ENCODE peak calls at places on chromosomes 6 and 20, in four cellular contexts. B is fibroblast of mammary gland, Q is cardiac muscle cell, E is fibroblast of the aortic adventitia. H is an unnamed sample.

GRCh38 chr20:49343246-49343645 is 65.4 kb upstream of the ZNFX1 start:
- DNase-seq in B (no peak), Q (no peak), E (no peak), H (no peak)

GRCh38 chr6:151289399-151290007 is 49.7 kb downstream of the AKAP12 start:
- DNase-seq in B (no peak), Q (peak), E (peak), H (no peak)

GRCh38 chr20:4064118-4064962 is 49.0 kb upstream of the RNF24 start:
- DNase-seq in B (peak), Q (peak), E (peak), H (no peak)

GRCh38 chr20:41316602-41317535 is 662 bp downstream of the ZHX3 start:
- DNase-seq in B (peak), Q (peak), E (peak), H (peak)

GRCh38 chr6:7108964-7109836 is 1.4 kb downstream of the RREB1 start:
- DNase-seq in B (peak), Q (peak), E (peak), H (peak)

GRCh38 chr6:111534366-111534765 is 51.3 kb upstream of the REV3L start:
- DNase-seq in B (peak), Q (peak), E (no peak), H (no peak)

GRCh38 chr20:36240076-36240475 is 3.8 kb downstream of the AAR2 start:
- DNase-seq in B (no peak), Q (no peak), E (no peak), H (no peak)

GRCh38 chr6:154448448-154449096 is 61.9 kb downstream of the CNKSR3 start:
- DNase-seq in B (peak), Q (peak), E (peak), H (no peak)

GRCh38 chr6:87274660-87275273 is 47.6 kb upstream of the SMIM8 start:
- DNase-seq in B (peak), Q (peak), E (peak), H (no peak)

GRCh38 chr20:49668181-49668877 is 45.3 kb downstream of the B4GALT5 start:
- DNase-seq in B (no peak), Q (no peak), E (no peak), H (no peak)

GRCh38 chr20:57648878-57649616 is 28.8 kb upstream of the ZBP1 start:
- DNase-seq in B (no peak), Q (no peak), E (no peak), H (no peak)

GRCh38 chr6:42963855-42964605 is 3.5 kb downstream of the GNMT start:
- DNase-seq in B (peak), Q (peak), E (peak), H (peak)

GRCh38 chr20:15063077-15063476 is 725.7 kb upstream of the FLRT3 start:
- DNase-seq in B (no peak), Q (no peak), E (no peak), H (no peak)

GRCh38 chr6:96075826-96076225 is 60.1 kb downstream of the FUT9 start:
- DNase-seq in B (no peak), Q (no peak), E (no peak), H (no peak)

GRCh38 chr20:59322813-59323469 is 22.5 kb downstream of the EDN3 start:
- DNase-seq in B (no peak), Q (no peak), E (no peak), H (no peak)

GRCh38 chr20:19321176-19321575 is 108.7 kb downstream of the SLC24A3 start:
- DNase-seq in B (no peak), Q (no peak), E (no peak), H (no peak)

GRCh38 chr6:3163248-3163594 is 5.9 kb upstream of the TUBB2A start:
- DNase-seq in B (no peak), Q (no peak), E (peak), H (no peak)
- TF ChIP-seq CTCF in B (no peak), Q (no peak), E (no peak), H (no peak)

DNA sequence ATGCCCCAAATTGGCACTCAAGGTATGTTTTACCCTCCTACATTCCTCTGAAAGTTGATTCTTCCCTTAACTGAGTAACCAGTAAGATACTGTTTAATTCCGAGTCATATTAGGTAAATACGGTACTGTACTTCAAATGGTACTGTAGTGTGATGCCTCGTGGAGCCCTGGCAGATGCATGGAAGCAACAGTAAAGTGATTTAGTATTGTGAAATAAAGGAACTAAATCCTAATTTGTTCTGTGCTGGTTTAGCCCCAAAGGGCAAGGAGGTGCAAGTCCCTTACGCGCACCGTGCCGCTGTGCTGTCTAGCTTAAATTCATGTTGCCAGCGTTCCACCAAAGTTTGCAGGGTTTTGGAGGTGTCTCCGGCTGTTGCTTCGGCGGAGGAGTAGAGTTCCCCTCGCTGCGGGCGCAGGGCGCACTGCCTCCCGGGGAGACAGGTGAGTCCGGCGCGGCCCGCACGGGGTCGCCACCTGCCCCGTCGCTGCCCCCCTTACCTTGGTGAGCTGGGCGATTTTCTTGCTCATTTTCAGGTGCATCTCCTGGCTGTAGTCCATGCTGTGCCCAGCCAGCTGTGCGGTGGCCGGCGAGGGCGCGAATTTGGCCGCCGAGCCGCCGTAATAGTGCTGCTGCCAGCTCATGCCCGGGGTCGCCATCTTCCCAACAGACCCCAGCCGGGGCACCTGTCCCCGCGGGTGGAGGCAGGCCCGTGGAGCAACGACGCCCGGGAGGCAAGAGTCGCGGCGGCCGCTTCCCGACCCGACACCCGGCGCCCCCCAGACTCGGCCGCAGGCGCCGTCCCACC is 618 bp downstream of the FAM184A start:
- DNase-seq in B (peak), Q (peak), E (peak), H (peak)
- TF ChIP-seq CTCF in B (no peak), Q (peak), E (no peak), H (no peak)

DNA sequence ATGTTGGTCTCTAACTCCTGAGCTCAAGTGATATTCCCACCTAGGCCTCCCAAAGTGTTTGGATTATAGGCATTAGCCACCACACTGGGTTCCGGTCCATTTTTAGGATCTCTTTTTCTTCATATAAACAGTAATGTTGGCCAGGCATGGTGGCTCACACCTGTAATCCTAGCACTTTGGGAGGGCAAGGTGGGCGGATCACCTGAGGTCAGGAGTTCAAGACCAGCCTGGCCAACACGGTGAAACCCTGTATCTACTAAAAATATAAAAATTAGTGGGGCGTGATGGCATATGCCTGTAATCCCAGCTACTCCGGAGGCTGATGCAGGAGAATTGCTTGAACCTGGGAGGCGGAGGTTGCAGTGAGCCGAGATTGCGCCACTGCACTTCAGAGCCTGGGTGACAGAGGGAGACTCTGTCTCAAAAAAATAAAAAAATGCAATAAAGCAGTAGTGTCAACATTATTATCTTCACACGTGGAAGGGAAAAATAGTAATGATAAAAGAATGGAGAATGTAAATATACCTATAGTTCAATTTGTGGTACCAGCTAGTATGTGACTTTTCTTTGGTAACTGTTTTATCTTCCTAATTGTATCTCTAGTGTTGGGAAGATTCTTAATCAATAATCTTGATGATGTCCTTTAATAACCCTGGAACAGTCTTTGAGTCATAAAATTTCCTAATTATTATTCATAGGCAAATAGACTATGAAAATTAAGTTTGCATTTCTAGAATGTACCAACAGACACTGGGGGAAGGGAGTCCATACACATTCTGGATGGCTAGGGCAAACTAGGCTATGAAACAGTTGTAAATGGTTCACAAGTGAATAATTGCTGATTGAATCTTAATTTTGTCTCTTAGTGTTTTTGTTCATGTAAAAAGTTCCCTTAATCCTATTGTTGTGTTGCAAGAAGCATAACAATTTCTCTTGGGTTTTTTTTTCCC is 3.6 kb downstream of the PARD6B start:
- DNase-seq in B (no peak), Q (no peak), E (no peak), H (no peak)
- TF ChIP-seq CTCF in B (no peak), Q (no peak), E (no peak), H (no peak)

GRCh38 chr6:46655803-46656202 is 3.0 kb downstream of the SLC25A27 start:
- DNase-seq in B (no peak), Q (peak), E (no peak), H (peak)
- TF ChIP-seq CTCF in B (peak), Q (peak), E (peak), H (peak)

GRCh38 chr20:24491043-24491756 is 21.8 kb downstream of the SYNDIG1 start:
- DNase-seq in B (peak), Q (no peak), E (no peak), H (no peak)

GRCh38 chr20:24489193-24489592 is 19.8 kb downstream of the SYNDIG1 start:
- DNase-seq in B (no peak), Q (no peak), E (no peak), H (no peak)

GRCh38 chr20:24488800-24489175 is 19.4 kb downstream of the SYNDIG1 start:
- DNase-seq in B (no peak), Q (no peak), E (no peak), H (no peak)

GRCh38 chr20:24490598-24490997 is 21.2 kb downstream of the SYNDIG1 start:
- DNase-seq in B (no peak), Q (no peak), E (no peak), H (no peak)

GRCh38 chr20:24489631-24490260 is 20.3 kb downstream of the SYNDIG1 start:
- DNase-seq in B (no peak), Q (no peak), E (no peak), H (no peak)
- TF ChIP-seq CTCF in B (no peak), Q (no peak), E (no peak), H (no peak)

GRCh38 chr20:22583773-22584629 is at the start of gene FOXA2:
- DNase-seq in B (no peak), Q (no peak), E (no peak), H (no peak)

GRCh38 chr20:22581437-22582385 is 2.7 kb downstream of the FOXA2 start:
- DNase-seq in B (no peak), Q (no peak), E (no peak), H (no peak)

GRCh38 chr20:22584630-22584921 is 204 bp upstream of the FOXA2 start:
- DNase-seq in B (no peak), Q (no peak), E (no peak), H (no peak)

GRCh38 chr20:22582386-22582959 is 1.9 kb downstream of the FOXA2 start:
- DNase-seq in B (no peak), Q (no peak), E (no peak), H (peak)

DNA sequence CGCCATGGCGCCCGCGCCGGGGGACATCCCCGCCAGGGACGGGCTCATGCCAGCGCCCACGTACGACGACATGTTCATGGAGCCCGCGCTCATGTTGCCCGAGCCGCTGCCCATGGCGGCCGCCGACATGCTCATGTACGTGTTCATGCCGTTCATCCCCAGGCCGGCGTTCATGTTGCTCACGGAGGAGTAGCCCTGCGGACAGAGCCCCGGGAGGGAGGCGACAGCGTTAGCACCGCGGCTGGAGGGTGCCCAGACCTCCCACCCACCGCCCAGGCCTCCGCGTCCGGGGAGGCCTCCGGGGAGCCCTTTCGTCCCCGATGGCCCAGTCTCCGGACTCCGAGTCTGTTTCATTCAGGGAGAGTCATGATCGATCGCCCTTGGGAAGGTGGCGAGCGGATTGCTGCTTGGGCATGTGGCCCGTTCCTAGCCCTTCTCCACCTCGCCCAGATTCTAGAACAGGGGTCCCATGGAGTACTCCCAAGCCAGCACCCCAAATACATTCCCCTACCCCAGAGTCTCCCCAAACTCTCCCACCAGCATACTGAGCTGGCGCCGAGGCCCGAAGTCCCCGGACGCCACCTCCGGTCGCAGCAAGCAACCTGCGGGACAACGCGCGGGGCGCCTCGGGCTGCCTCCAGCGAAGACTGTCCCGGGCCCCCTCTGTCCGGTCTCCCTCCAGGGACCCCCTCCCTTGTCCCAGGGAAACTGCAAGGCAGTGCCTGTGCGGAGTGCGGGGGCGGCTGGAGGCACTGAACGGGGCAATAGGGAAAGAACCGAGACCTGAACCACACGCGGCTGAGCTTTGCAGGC is 1.2 kb downstream of the FOXA2 start:
- DNase-seq in B (no peak), Q (no peak), E (no peak), H (peak)
- TF ChIP-seq CTCF in B (no peak), Q (no peak), E (no peak), H (no peak)

H was measured in glutamatergic neuron.